ENCODE peak calls at places on chromosomes 16 and 17, in ten cellular contexts. A is ACHN, L is AG10803, R is hepatic stellate cell, X is SW480, N is heart left ventricle, O is right lobe of liver, Z is iPS-NIHi11, V is KBM-7, T is caudate nucleus. M is an unnamed sample.

GRCh38 chr16:87057951-87058560 is 259.1 kb downstream of the C16orf95 start:
- DNase-seq in A (no peak), L (no peak), R (no peak), X (no peak), N (no peak), O (peak; percentile 35), Z (no peak), V (no peak), T (no peak), M (no peak)

GRCh38 chr17:56681561-56682266 is 88.2 kb downstream of the NOG start:
- DNase-seq in A (peak; percentile 93), L (peak; percentile 85), R (peak; percentile 67), X (peak; percentile 73), N (no peak), O (no peak), Z (no peak), V (peak; percentile 63), T (no peak), M (peak; percentile 74)

GRCh38 chr16:5042574-5043171 is 8.9 kb upstream of the NAGPA start:
- DNase-seq in A (no peak), L (no peak), R (peak; percentile 37), X (no peak), N (no peak), O (no peak), Z (no peak), V (no peak), T (peak; percentile 35), M (no peak)

GRCh38 chr16:67216612-67217490 is 10.1 kb upstream of the TMEM208 start:
- DNase-seq in A (no peak), L (no peak), R (no peak), X (no peak), N (peak; percentile 80), O (peak; percentile 67), Z (no peak), V (peak; percentile 69), T (no peak), M (peak; percentile 43)

GRCh38 chr17:69246726-69247375 is 18.2 kb upstream of the ABCA10 start:
- DNase-seq in A (peak; percentile 58), L (peak; percentile 58), R (no peak), X (peak; percentile 53), N (no peak), O (no peak), Z (peak; percentile 23), V (peak; percentile 72), T (no peak), M (peak; percentile 68)

GRCh38 chr16:9402293-9402865 is 310.9 kb downstream of the HAPSTR1 start:
- DNase-seq in A (no peak), L (no peak), R (no peak), X (no peak), N (no peak), O (no peak), Z (no peak), V (no peak), T (no peak), M (no peak)

GRCh38 chr16:70402916-70403659 is 35.8 kb downstream of the ST3GAL2 start:
- DNase-seq in A (no peak), L (peak; percentile 38), R (no peak), X (no peak), N (no peak), O (no peak), Z (no peak), V (peak; percentile 38), T (no peak), M (no peak)

GRCh38 chr16:8370374-8371015 is 219.8 kb downstream of the TMEM114 start:
- DNase-seq in A (peak; percentile 94), L (no peak), R (no peak), X (peak; percentile 75), N (no peak), O (no peak), Z (no peak), V (no peak), T (peak; percentile 1), M (no peak)

GRCh38 chr16:30369091-30369937 is 980 bp downstream of the TBC1D10B start:
- DNase-seq in A (no peak), L (no peak), R (no peak), X (no peak), N (no peak), O (no peak), Z (peak; percentile 22), V (no peak), T (no peak), M (no peak)

GRCh38 chr17:30196504-30196903 is 39.0 kb downstream of the SLC6A4 start:
- DNase-seq in A (no peak), L (no peak), R (no peak), X (no peak), N (no peak), O (no peak), Z (no peak), V (no peak), T (no peak), M (no peak)

GRCh38 chr17:73841431-73842060 is 197.3 kb upstream of the SDK2 start:
- DNase-seq in A (peak; percentile 25), L (no peak), R (no peak), X (peak; percentile 38), N (no peak), O (no peak), Z (peak; percentile 62), V (no peak), T (peak; percentile 7), M (no peak)

GRCh38 chr17:81388612-81389367 is 6.5 kb upstream of the BAHCC1 start:
- DNase-seq in A (no peak), L (peak; percentile 8), R (peak; percentile 66), X (no peak), N (no peak), O (no peak), Z (no peak), V (no peak), T (peak; percentile 72), M (peak; percentile 20)

GRCh38 chr17:17237026-17237799 is at the start of gene FLCN:
- DNase-seq in A (peak; percentile 87), L (peak; percentile 89), R (peak; percentile 91), X (peak; percentile 87), N (peak; percentile 93), O (peak; percentile 93), Z (peak; percentile 87), V (peak; percentile 93), T (peak; percentile 96), M (peak; percentile 92)

GRCh38 chr16:3662601-3663000 is 8.1 kb downstream of the DNASE1 start:
- DNase-seq in A (no peak), L (no peak), R (no peak), X (no peak), N (no peak), O (no peak), Z (no peak), V (no peak), T (no peak), M (no peak)

GRCh38 chr17:13594762-13595697 is 6.7 kb downstream of the HS3ST3A1 start:
- DNase-seq in A (peak; percentile 93), L (peak; percentile 85), R (peak; percentile 65), X (peak; percentile 66), N (peak; percentile 77), O (peak; percentile 85), Z (peak; percentile 52), V (peak; percentile 73), T (peak; percentile 75), M (peak; percentile 78)

GRCh38 chr17:1872976-1873375 is 43.2 kb downstream of the RPA1 start:
- DNase-seq in A (no peak), L (no peak), R (no peak), X (no peak), N (no peak), O (no peak), Z (no peak), V (no peak), T (no peak), M (no peak)

GRCh38 chr17:82332669-82333278 is 792 bp downstream of the SECTM1 start:
- DNase-seq in A (peak; percentile 50), L (peak; percentile 47), R (peak; percentile 79), X (peak; percentile 72), N (no peak), O (no peak), Z (peak; percentile 50), V (peak; percentile 42), T (no peak), M (peak; percentile 29)

GRCh38 chr16:9372934-9373890 is 281.8 kb downstream of the HAPSTR1 start:
- DNase-seq in A (no peak), L (no peak), R (no peak), X (no peak), N (no peak), O (no peak), Z (peak; percentile 21), V (no peak), T (peak; percentile 65), M (no peak)

GRCh38 chr17:37338847-37339246 is 36.9 kb upstream of the C17orf78 start:
- DNase-seq in A (no peak), L (no peak), R (no peak), X (no peak), N (no peak), O (no peak), Z (no peak), V (no peak), T (no peak), M (no peak)

M was measured in lung microvascular endothelial cell.